ENCODE peak calls at places on chromosomes 1 and 21, in six cellular contexts. W is tibial artery, B is breast epithelium, C is upper lobe of right lung, H is neural progenitor cell, D is natural killer cell. M is an unnamed sample.

GRCh38 chr1:246008256-246008901 is 498.7 kb downstream of the SMYD3 start:
- DNase-seq in W (no peak), B (peak), C (no peak), H (no peak), D (no peak), M (no peak)

GRCh38 chr1:212124891-212125582 is 89.5 kb downstream of the DTL start:
- DNase-seq in W (no peak), B (no peak), C (no peak), H (no peak), D (no peak), M (no peak)

GRCh38 chr1:170664828-170665617 is 1.1 kb downstream of the PRRX1 start:
- DNase-seq in W (no peak), B (no peak), C (no peak), H (peak), D (no peak), M (no peak)

GRCh38 chr1:93093332-93094006 is 14.4 kb downstream of the MTF2 start:
- DNase-seq in W (no peak), B (no peak), C (no peak), H (peak), D (no peak), M (no peak)

GRCh38 chr21:36962098-36962780 is 4.2 kb downstream of the HLCS start:
- DNase-seq in W (no peak), B (no peak), C (no peak), H (no peak), D (no peak), M (no peak)

GRCh38 chr1:150076066-150076465 is 8.5 kb downstream of the VPS45 start:
- DNase-seq in W (no peak), B (no peak), C (no peak), H (no peak), D (no peak), M (no peak)

GRCh38 chr1:225608014-225608796 is 44.7 kb downstream of the ENAH start:
- DNase-seq in W (no peak), B (no peak), C (no peak), H (no peak), D (no peak), M (no peak)

GRCh38 chr1:219898375-219898774 is 30.0 kb downstream of the SLC30A10 start:
- DNase-seq in W (no peak), B (no peak), C (no peak), H (no peak), D (no peak), M (no peak)

GRCh38 chr1:191662746-191663145 is 495.5 kb upstream of the RGS18 start:
- DNase-seq in W (no peak), B (no peak), C (no peak), H (no peak), D (no peak), M (no peak)

GRCh38 chr1:24253569-24253968 is 65.6 kb upstream of the GRHL3 start:
- DNase-seq in W (no peak), B (no peak), C (no peak), H (no peak), D (no peak), M (no peak)
- TF ChIP-seq CTCF in W (no peak), B (no peak), C (no peak), H (peak), D (no peak), M (no peak)

GRCh38 chr1:37487619-37487984 is 13.2 kb downstream of the ZC3H12A start:
- DNase-seq in W (no peak), B (no peak), C (no peak), H (no peak), D (no peak), M (peak)
- TF ChIP-seq CTCF in W (no peak), B (no peak), C (no peak), H (no peak), D (peak), M (peak)

GRCh38 chr1:90729484-90730246 is 12.6 kb upstream of the BARHL2 start:
- DNase-seq in W (no peak), B (no peak), C (no peak), H (peak), D (no peak), M (no peak)
- TF ChIP-seq CTCF in W (no peak), B (no peak), C (peak), H (peak), D (peak), M (peak)

GRCh38 chr1:207876129-207876528 is 34.8 kb downstream of the CD34 start:
- DNase-seq in W (no peak), B (peak), C (no peak), H (peak), D (no peak), M (no peak)
- TF ChIP-seq CTCF in W (no peak), B (no peak), C (no peak), H (peak), D (no peak), M (peak)

GRCh38 chr1:53176452-53177344 is 19.9 kb upstream of the CPT2 start:
- DNase-seq in W (no peak), B (no peak), C (peak), H (no peak), D (no peak), M (no peak)
- TF ChIP-seq CTCF in W (peak), B (no peak), C (peak), H (no peak), D (no peak), M (no peak)

DNA sequence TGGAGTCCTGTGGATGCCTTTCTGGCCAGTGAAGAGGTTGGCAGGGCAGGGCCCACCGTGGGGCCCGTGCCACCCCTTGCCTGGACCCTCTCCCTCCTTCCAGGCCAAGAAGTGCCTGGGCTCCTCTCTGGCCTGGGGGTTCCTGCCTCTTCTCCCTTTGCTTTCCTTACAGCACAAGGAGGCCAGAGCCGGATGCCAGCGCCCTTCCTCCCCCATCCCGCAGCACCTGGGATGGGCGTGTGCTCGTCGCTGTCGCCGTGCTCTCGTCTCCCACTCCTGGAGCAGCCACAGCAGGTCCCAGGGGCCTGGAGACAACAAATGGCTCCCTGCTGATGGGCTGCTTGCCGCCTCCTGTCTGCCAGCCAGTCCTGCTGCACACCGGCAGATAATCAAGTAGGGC is 50.7 kb upstream of the POU3F1 start:
- DNase-seq in W (no peak), B (no peak), C (no peak), H (no peak), D (no peak), M (no peak)
- TF ChIP-seq CTCF in W (no peak), B (no peak), C (no peak), H (no peak), D (no peak), M (no peak)

M was measured in osteocyte.